ENCODE peak calls at places on chromosomes 11 and 22, in seven cellular contexts. One of them, this sample, is unnamed.

GRCh38 chr22:29979645-29980303 is 96.8 kb downstream of the MTMR3 start:
- DNase-seq in coronary artery: no peak
- DNase-seq in activated CD4-positive, CD25-positive, alpha-beta regulatory T cell treated with anti-CD3 and anti-CD28 coated beads, Interleukin-2, amount 50 U/mL, for 72 hours: no peak
- DNase-seq in stimulated activated CD8-positive, alpha-beta memory T cell treated with anti-CD3 and anti-CD28 coated beads, Interleukin-4, amount 100 ng/mL, for 24 hours: no peak
- DNase-seq in LoVo: no peak
- DNase-seq in T-helper 9 cell: no peak
- DNase-seq in hepatic stellate cell: no peak
- DNase-seq in this sample: no peak

GRCh38 chr11:122344281-122344680 is 228.3 kb upstream of the BLID start:
- DNase-seq in coronary artery: no peak
- DNase-seq in activated CD4-positive, CD25-positive, alpha-beta regulatory T cell treated with anti-CD3 and anti-CD28 coated beads, Interleukin-2, amount 50 U/mL, for 72 hours: no peak
- DNase-seq in stimulated activated CD8-positive, alpha-beta memory T cell treated with anti-CD3 and anti-CD28 coated beads, Interleukin-4, amount 100 ng/mL, for 24 hours: no peak
- DNase-seq in LoVo: peak; percentile 7
- DNase-seq in T-helper 9 cell: no peak
- DNase-seq in hepatic stellate cell: peak; percentile 42
- DNase-seq in this sample: peak; percentile 28

GRCh38 chr11:76830639-76831312 is 29.9 kb upstream of the ACER3 start:
- DNase-seq in coronary artery: no peak
- DNase-seq in activated CD4-positive, CD25-positive, alpha-beta regulatory T cell treated with anti-CD3 and anti-CD28 coated beads, Interleukin-2, amount 50 U/mL, for 72 hours: no peak
- DNase-seq in stimulated activated CD8-positive, alpha-beta memory T cell treated with anti-CD3 and anti-CD28 coated beads, Interleukin-4, amount 100 ng/mL, for 24 hours: no peak
- DNase-seq in LoVo: no peak
- DNase-seq in T-helper 9 cell: no peak
- DNase-seq in hepatic stellate cell: peak; percentile 34
- DNase-seq in this sample: peak; percentile 44

GRCh38 chr22:33274214-33274828 is 216.1 kb upstream of the SYN3 start:
- DNase-seq in coronary artery: no peak
- DNase-seq in activated CD4-positive, CD25-positive, alpha-beta regulatory T cell treated with anti-CD3 and anti-CD28 coated beads, Interleukin-2, amount 50 U/mL, for 72 hours: no peak
- DNase-seq in stimulated activated CD8-positive, alpha-beta memory T cell treated with anti-CD3 and anti-CD28 coated beads, Interleukin-4, amount 100 ng/mL, for 24 hours: no peak
- DNase-seq in LoVo: peak; percentile 4
- DNase-seq in T-helper 9 cell: no peak
- DNase-seq in hepatic stellate cell: no peak
- DNase-seq in this sample: peak; percentile 3

GRCh38 chr22:46251266-46251665 is 1.2 kb upstream of the CDPF1 start:
- DNase-seq in coronary artery: no peak
- DNase-seq in activated CD4-positive, CD25-positive, alpha-beta regulatory T cell treated with anti-CD3 and anti-CD28 coated beads, Interleukin-2, amount 50 U/mL, for 72 hours: no peak
- DNase-seq in stimulated activated CD8-positive, alpha-beta memory T cell treated with anti-CD3 and anti-CD28 coated beads, Interleukin-4, amount 100 ng/mL, for 24 hours: no peak
- DNase-seq in LoVo: no peak
- DNase-seq in T-helper 9 cell: no peak
- DNase-seq in hepatic stellate cell: no peak
- DNase-seq in this sample: no peak

GRCh38 chr11:73950869-73951710 is at the start of gene DNAJB13:
- DNase-seq in coronary artery: no peak
- DNase-seq in activated CD4-positive, CD25-positive, alpha-beta regulatory T cell treated with anti-CD3 and anti-CD28 coated beads, Interleukin-2, amount 50 U/mL, for 72 hours: no peak
- DNase-seq in stimulated activated CD8-positive, alpha-beta memory T cell treated with anti-CD3 and anti-CD28 coated beads, Interleukin-4, amount 100 ng/mL, for 24 hours: no peak
- DNase-seq in LoVo: no peak
- DNase-seq in T-helper 9 cell: no peak
- DNase-seq in hepatic stellate cell: peak; percentile 78
- DNase-seq in this sample: peak; percentile 71

GRCh38 chr11:63838150-63838681 is 694 bp upstream of the MARK2 start:
- DNase-seq in coronary artery: no peak
- DNase-seq in activated CD4-positive, CD25-positive, alpha-beta regulatory T cell treated with anti-CD3 and anti-CD28 coated beads, Interleukin-2, amount 50 U/mL, for 72 hours: no peak
- DNase-seq in stimulated activated CD8-positive, alpha-beta memory T cell treated with anti-CD3 and anti-CD28 coated beads, Interleukin-4, amount 100 ng/mL, for 24 hours: no peak
- DNase-seq in LoVo: no peak
- DNase-seq in T-helper 9 cell: no peak
- DNase-seq in hepatic stellate cell: no peak
- DNase-seq in this sample: no peak

GRCh38 chr11:110857885-110858555 is 145.8 kb upstream of the ARHGAP20 start:
- DNase-seq in coronary artery: no peak
- DNase-seq in activated CD4-positive, CD25-positive, alpha-beta regulatory T cell treated with anti-CD3 and anti-CD28 coated beads, Interleukin-2, amount 50 U/mL, for 72 hours: no peak
- DNase-seq in stimulated activated CD8-positive, alpha-beta memory T cell treated with anti-CD3 and anti-CD28 coated beads, Interleukin-4, amount 100 ng/mL, for 24 hours: no peak
- DNase-seq in LoVo: no peak
- DNase-seq in T-helper 9 cell: no peak
- DNase-seq in hepatic stellate cell: peak; percentile 9
- DNase-seq in this sample: peak; percentile 4

GRCh38 chr11:43941257-43941879 is 1.1 kb upstream of the C11orf96 start:
- DNase-seq in coronary artery: no peak
- DNase-seq in activated CD4-positive, CD25-positive, alpha-beta regulatory T cell treated with anti-CD3 and anti-CD28 coated beads, Interleukin-2, amount 50 U/mL, for 72 hours: no peak
- DNase-seq in stimulated activated CD8-positive, alpha-beta memory T cell treated with anti-CD3 and anti-CD28 coated beads, Interleukin-4, amount 100 ng/mL, for 24 hours: no peak
- DNase-seq in LoVo: no peak
- DNase-seq in T-helper 9 cell: no peak
- DNase-seq in hepatic stellate cell: no peak
- DNase-seq in this sample: no peak

GRCh38 chr22:20885017-20885556 is 26.3 kb downstream of the SNAP29 start:
- DNase-seq in coronary artery: no peak
- DNase-seq in activated CD4-positive, CD25-positive, alpha-beta regulatory T cell treated with anti-CD3 and anti-CD28 coated beads, Interleukin-2, amount 50 U/mL, for 72 hours: no peak
- DNase-seq in stimulated activated CD8-positive, alpha-beta memory T cell treated with anti-CD3 and anti-CD28 coated beads, Interleukin-4, amount 100 ng/mL, for 24 hours: no peak
- DNase-seq in LoVo: no peak
- DNase-seq in T-helper 9 cell: no peak
- DNase-seq in hepatic stellate cell: no peak
- DNase-seq in this sample: no peak

GRCh38 chr22:30872282-30873041 is 96.1 kb downstream of the MORC2 start:
- DNase-seq in coronary artery: peak; percentile 45
- DNase-seq in activated CD4-positive, CD25-positive, alpha-beta regulatory T cell treated with anti-CD3 and anti-CD28 coated beads, Interleukin-2, amount 50 U/mL, for 72 hours: peak; percentile 9
- DNase-seq in stimulated activated CD8-positive, alpha-beta memory T cell treated with anti-CD3 and anti-CD28 coated beads, Interleukin-4, amount 100 ng/mL, for 24 hours: no peak
- DNase-seq in LoVo: no peak
- DNase-seq in T-helper 9 cell: no peak
- DNase-seq in hepatic stellate cell: no peak
- DNase-seq in this sample: no peak

GRCh38 chr22:25564979-25565677 is 653 bp downstream of the GRK3 start:
- DNase-seq in coronary artery: no peak
- DNase-seq in activated CD4-positive, CD25-positive, alpha-beta regulatory T cell treated with anti-CD3 and anti-CD28 coated beads, Interleukin-2, amount 50 U/mL, for 72 hours: peak; percentile 44
- DNase-seq in stimulated activated CD8-positive, alpha-beta memory T cell treated with anti-CD3 and anti-CD28 coated beads, Interleukin-4, amount 100 ng/mL, for 24 hours: peak; percentile 1
- DNase-seq in LoVo: peak; percentile 34
- DNase-seq in T-helper 9 cell: no peak
- DNase-seq in hepatic stellate cell: no peak
- DNase-seq in this sample: no peak

GRCh38 chr11:36195496-36196346 is 93.5 kb downstream of the COMMD9 start:
- DNase-seq in coronary artery: no peak
- DNase-seq in activated CD4-positive, CD25-positive, alpha-beta regulatory T cell treated with anti-CD3 and anti-CD28 coated beads, Interleukin-2, amount 50 U/mL, for 72 hours: no peak
- DNase-seq in stimulated activated CD8-positive, alpha-beta memory T cell treated with anti-CD3 and anti-CD28 coated beads, Interleukin-4, amount 100 ng/mL, for 24 hours: no peak
- DNase-seq in LoVo: no peak
- DNase-seq in T-helper 9 cell: no peak
- DNase-seq in hepatic stellate cell: no peak
- DNase-seq in this sample: no peak

GRCh38 chr11:128521697-128522062 is 65.7 kb downstream of the ETS1 start:
- DNase-seq in coronary artery: peak; percentile 81
- DNase-seq in activated CD4-positive, CD25-positive, alpha-beta regulatory T cell treated with anti-CD3 and anti-CD28 coated beads, Interleukin-2, amount 50 U/mL, for 72 hours: peak; percentile 62
- DNase-seq in stimulated activated CD8-positive, alpha-beta memory T cell treated with anti-CD3 and anti-CD28 coated beads, Interleukin-4, amount 100 ng/mL, for 24 hours: no peak
- DNase-seq in LoVo: no peak
- DNase-seq in T-helper 9 cell: no peak
- DNase-seq in hepatic stellate cell: no peak
- DNase-seq in this sample: no peak

GRCh38 chr11:99320769-99321290 is 300.1 kb downstream of the CNTN5 start:
- DNase-seq in coronary artery: no peak
- DNase-seq in activated CD4-positive, CD25-positive, alpha-beta regulatory T cell treated with anti-CD3 and anti-CD28 coated beads, Interleukin-2, amount 50 U/mL, for 72 hours: no peak
- DNase-seq in stimulated activated CD8-positive, alpha-beta memory T cell treated with anti-CD3 and anti-CD28 coated beads, Interleukin-4, amount 100 ng/mL, for 24 hours: no peak
- DNase-seq in LoVo: no peak
- DNase-seq in T-helper 9 cell: no peak
- DNase-seq in hepatic stellate cell: no peak
- DNase-seq in this sample: no peak

GRCh38 chr11:110948112-110948511 is 235.9 kb upstream of the ARHGAP20 start:
- DNase-seq in coronary artery: no peak
- DNase-seq in activated CD4-positive, CD25-positive, alpha-beta regulatory T cell treated with anti-CD3 and anti-CD28 coated beads, Interleukin-2, amount 50 U/mL, for 72 hours: no peak
- DNase-seq in stimulated activated CD8-positive, alpha-beta memory T cell treated with anti-CD3 and anti-CD28 coated beads, Interleukin-4, amount 100 ng/mL, for 24 hours: no peak
- DNase-seq in LoVo: no peak
- DNase-seq in T-helper 9 cell: no peak
- DNase-seq in hepatic stellate cell: no peak
- DNase-seq in this sample: no peak

GRCh38 chr22:38729946-38730345 is 24.2 kb downstream of the GTPBP1 start:
- DNase-seq in coronary artery: no peak
- DNase-seq in activated CD4-positive, CD25-positive, alpha-beta regulatory T cell treated with anti-CD3 and anti-CD28 coated beads, Interleukin-2, amount 50 U/mL, for 72 hours: peak; percentile 29
- DNase-seq in stimulated activated CD8-positive, alpha-beta memory T cell treated with anti-CD3 and anti-CD28 coated beads, Interleukin-4, amount 100 ng/mL, for 24 hours: no peak
- DNase-seq in LoVo: no peak
- DNase-seq in T-helper 9 cell: no peak
- DNase-seq in hepatic stellate cell: no peak
- DNase-seq in this sample: no peak

GRCh38 chr11:831132-831864 is 1.5 kb upstream of the CD151 start:
- DNase-seq in coronary artery: no peak
- DNase-seq in activated CD4-positive, CD25-positive, alpha-beta regulatory T cell treated with anti-CD3 and anti-CD28 coated beads, Interleukin-2, amount 50 U/mL, for 72 hours: no peak
- DNase-seq in stimulated activated CD8-positive, alpha-beta memory T cell treated with anti-CD3 and anti-CD28 coated beads, Interleukin-4, amount 100 ng/mL, for 24 hours: no peak
- DNase-seq in LoVo: no peak
- DNase-seq in T-helper 9 cell: no peak
- DNase-seq in hepatic stellate cell: no peak
- DNase-seq in this sample: no peak

GRCh38 chr11:58788355-58789023 is 56.0 kb downstream of the GLYATL2 start:
- DNase-seq in coronary artery: no peak
- DNase-seq in activated CD4-positive, CD25-positive, alpha-beta regulatory T cell treated with anti-CD3 and anti-CD28 coated beads, Interleukin-2, amount 50 U/mL, for 72 hours: peak; percentile 30
- DNase-seq in stimulated activated CD8-positive, alpha-beta memory T cell treated with anti-CD3 and anti-CD28 coated beads, Interleukin-4, amount 100 ng/mL, for 24 hours: peak; percentile 4
- DNase-seq in LoVo: peak; percentile 67
- DNase-seq in T-helper 9 cell: no peak
- DNase-seq in hepatic stellate cell: peak; percentile 21
- DNase-seq in this sample: peak; percentile 45

GRCh38 chr11:62611705-62612365 is 740 bp downstream of the EML3 start:
- DNase-seq in coronary artery: no peak
- DNase-seq in activated CD4-positive, CD25-positive, alpha-beta regulatory T cell treated with anti-CD3 and anti-CD28 coated beads, Interleukin-2, amount 50 U/mL, for 72 hours: peak; percentile 50
- DNase-seq in stimulated activated CD8-positive, alpha-beta memory T cell treated with anti-CD3 and anti-CD28 coated beads, Interleukin-4, amount 100 ng/mL, for 24 hours: peak; percentile 40
- DNase-seq in LoVo: no peak
- DNase-seq in T-helper 9 cell: peak; percentile 31
- DNase-seq in hepatic stellate cell: peak; percentile 79
- DNase-seq in this sample: no peak

GRCh38 chr22:19448076-19448607 is 631 bp upstream of the C22orf39 start:
- DNase-seq in coronary artery: no peak
- DNase-seq in activated CD4-positive, CD25-positive, alpha-beta regulatory T cell treated with anti-CD3 and anti-CD28 coated beads, Interleukin-2, amount 50 U/mL, for 72 hours: peak; percentile 34
- DNase-seq in stimulated activated CD8-positive, alpha-beta memory T cell treated with anti-CD3 and anti-CD28 coated beads, Interleukin-4, amount 100 ng/mL, for 24 hours: no peak
- DNase-seq in LoVo: peak; percentile 21
- DNase-seq in T-helper 9 cell: peak; percentile 5
- DNase-seq in hepatic stellate cell: peak; percentile 79
- DNase-seq in this sample: peak; percentile 62

GRCh38 chr11:21888814-21889213 is 304.1 kb upstream of the ANO5 start:
- DNase-seq in coronary artery: no peak
- DNase-seq in activated CD4-positive, CD25-positive, alpha-beta regulatory T cell treated with anti-CD3 and anti-CD28 coated beads, Interleukin-2, amount 50 U/mL, for 72 hours: no peak
- DNase-seq in stimulated activated CD8-positive, alpha-beta memory T cell treated with anti-CD3 and anti-CD28 coated beads, Interleukin-4, amount 100 ng/mL, for 24 hours: no peak
- DNase-seq in LoVo: no peak
- DNase-seq in T-helper 9 cell: no peak
- DNase-seq in hepatic stellate cell: no peak
- DNase-seq in this sample: no peak

GRCh38 chr11:7924526-7924925 is 6.5 kb downstream of the OR10A6 start:
- DNase-seq in coronary artery: no peak
- DNase-seq in activated CD4-positive, CD25-positive, alpha-beta regulatory T cell treated with anti-CD3 and anti-CD28 coated beads, Interleukin-2, amount 50 U/mL, for 72 hours: no peak
- DNase-seq in stimulated activated CD8-positive, alpha-beta memory T cell treated with anti-CD3 and anti-CD28 coated beads, Interleukin-4, amount 100 ng/mL, for 24 hours: no peak
- DNase-seq in LoVo: no peak
- DNase-seq in T-helper 9 cell: no peak
- DNase-seq in hepatic stellate cell: no peak
- DNase-seq in this sample: no peak

GRCh38 chr11:10529279-10529678 is 11.7 kb downstream of the RNF141 start:
- DNase-seq in coronary artery: no peak
- DNase-seq in activated CD4-positive, CD25-positive, alpha-beta regulatory T cell treated with anti-CD3 and anti-CD28 coated beads, Interleukin-2, amount 50 U/mL, for 72 hours: no peak
- DNase-seq in stimulated activated CD8-positive, alpha-beta memory T cell treated with anti-CD3 and anti-CD28 coated beads, Interleukin-4, amount 100 ng/mL, for 24 hours: no peak
- DNase-seq in LoVo: no peak
- DNase-seq in T-helper 9 cell: no peak
- DNase-seq in hepatic stellate cell: peak; percentile 22
- DNase-seq in this sample: no peak

GRCh38 chr11:61152816-61153592 is 8.2 kb downstream of the VPS37C start:
- DNase-seq in coronary artery: no peak
- DNase-seq in activated CD4-positive, CD25-positive, alpha-beta regulatory T cell treated with anti-CD3 and anti-CD28 coated beads, Interleukin-2, amount 50 U/mL, for 72 hours: no peak
- DNase-seq in stimulated activated CD8-positive, alpha-beta memory T cell treated with anti-CD3 and anti-CD28 coated beads, Interleukin-4, amount 100 ng/mL, for 24 hours: no peak
- DNase-seq in LoVo: peak; percentile 33
- DNase-seq in T-helper 9 cell: no peak
- DNase-seq in hepatic stellate cell: peak; percentile 79
- DNase-seq in this sample: peak; percentile 73

GRCh38 chr11:92964471-92964870 is 5.0 kb upstream of the MTNR1B start:
- DNase-seq in coronary artery: no peak
- DNase-seq in activated CD4-positive, CD25-positive, alpha-beta regulatory T cell treated with anti-CD3 and anti-CD28 coated beads, Interleukin-2, amount 50 U/mL, for 72 hours: no peak
- DNase-seq in stimulated activated CD8-positive, alpha-beta memory T cell treated with anti-CD3 and anti-CD28 coated beads, Interleukin-4, amount 100 ng/mL, for 24 hours: no peak
- DNase-seq in LoVo: no peak
- DNase-seq in T-helper 9 cell: no peak
- DNase-seq in hepatic stellate cell: no peak
- DNase-seq in this sample: peak; percentile 23

GRCh38 chr11:78860720-78861422 is 286.2 kb upstream of the NARS2 start:
- DNase-seq in coronary artery: no peak
- DNase-seq in activated CD4-positive, CD25-positive, alpha-beta regulatory T cell treated with anti-CD3 and anti-CD28 coated beads, Interleukin-2, amount 50 U/mL, for 72 hours: no peak
- DNase-seq in stimulated activated CD8-positive, alpha-beta memory T cell treated with anti-CD3 and anti-CD28 coated beads, Interleukin-4, amount 100 ng/mL, for 24 hours: no peak
- DNase-seq in LoVo: no peak
- DNase-seq in T-helper 9 cell: no peak
- DNase-seq in hepatic stellate cell: peak; percentile 11
- DNase-seq in this sample: no peak

GRCh38 chr22:20036119-20036518 is 15.2 kb downstream of the TANGO2 start:
- DNase-seq in coronary artery: no peak
- DNase-seq in activated CD4-positive, CD25-positive, alpha-beta regulatory T cell treated with anti-CD3 and anti-CD28 coated beads, Interleukin-2, amount 50 U/mL, for 72 hours: no peak
- DNase-seq in stimulated activated CD8-positive, alpha-beta memory T cell treated with anti-CD3 and anti-CD28 coated beads, Interleukin-4, amount 100 ng/mL, for 24 hours: no peak
- DNase-seq in LoVo: no peak
- DNase-seq in T-helper 9 cell: no peak
- DNase-seq in hepatic stellate cell: no peak
- DNase-seq in this sample: no peak

GRCh38 chr22:45192701-45193187 is 29.0 kb downstream of the NUP50 start:
- DNase-seq in coronary artery: no peak
- DNase-seq in activated CD4-positive, CD25-positive, alpha-beta regulatory T cell treated with anti-CD3 and anti-CD28 coated beads, Interleukin-2, amount 50 U/mL, for 72 hours: no peak
- DNase-seq in stimulated activated CD8-positive, alpha-beta memory T cell treated with anti-CD3 and anti-CD28 coated beads, Interleukin-4, amount 100 ng/mL, for 24 hours: no peak
- DNase-seq in LoVo: no peak
- DNase-seq in T-helper 9 cell: no peak
- DNase-seq in hepatic stellate cell: no peak
- DNase-seq in this sample: no peak

GRCh38 chr22:37054078-37054440 is 2.5 kb downstream of the KCTD17 start:
- DNase-seq in coronary artery: no peak
- DNase-seq in activated CD4-positive, CD25-positive, alpha-beta regulatory T cell treated with anti-CD3 and anti-CD28 coated beads, Interleukin-2, amount 50 U/mL, for 72 hours: no peak
- DNase-seq in stimulated activated CD8-positive, alpha-beta memory T cell treated with anti-CD3 and anti-CD28 coated beads, Interleukin-4, amount 100 ng/mL, for 24 hours: no peak
- DNase-seq in LoVo: no peak
- DNase-seq in T-helper 9 cell: no peak
- DNase-seq in hepatic stellate cell: no peak
- DNase-seq in this sample: no peak